ENCODE peak calls at places on chromosomes 16 and 17, in ten cellular contexts. One of them, this sample, is unnamed.

GRCh38 chr17:4173771-4174170 is 30.8 kb downstream of the CYB5D2 start:
- DNase-seq in AG09319: no peak
- DNase-seq in KBM-7: no peak
- DNase-seq in breast epithelium: no peak
- DNase-seq in heart right ventricle: no peak
- DNase-seq in activated T-cell treated with anti-CD3 and anti-CD28 coated beads for 24 hours: no peak
- DNase-seq in T follicular helper cell: no peak
- DNase-seq in AG09309: no peak
- DNase-seq in Caki2: no peak
- DNase-seq in NCI-H526: no peak
- DNase-seq in this sample: no peak

GRCh38 chr17:7167832-7168231 is 11.3 kb downstream of the ASGR1 start:
- DNase-seq in AG09319: no peak
- DNase-seq in KBM-7: no peak
- DNase-seq in breast epithelium: no peak
- DNase-seq in heart right ventricle: no peak
- DNase-seq in activated T-cell treated with anti-CD3 and anti-CD28 coated beads for 24 hours: no peak
- DNase-seq in T follicular helper cell: no peak
- DNase-seq in AG09309: peak; percentile 13
- DNase-seq in Caki2: no peak
- DNase-seq in NCI-H526: no peak
- DNase-seq in this sample: no peak

GRCh38 chr17:62625870-62626200 is 1.6 kb upstream of the MRC2 start:
- DNase-seq in AG09319: no peak
- DNase-seq in KBM-7: no peak
- DNase-seq in breast epithelium: no peak
- DNase-seq in heart right ventricle: no peak
- DNase-seq in activated T-cell treated with anti-CD3 and anti-CD28 coated beads for 24 hours: no peak
- DNase-seq in T follicular helper cell: no peak
- DNase-seq in AG09309: no peak
- DNase-seq in Caki2: no peak
- DNase-seq in NCI-H526: no peak
- DNase-seq in this sample: no peak

GRCh38 chr16:1613728-1614225 is 1.6 kb downstream of the CRAMP1 start:
- DNase-seq in AG09319: no peak
- DNase-seq in KBM-7: no peak
- DNase-seq in breast epithelium: no peak
- DNase-seq in heart right ventricle: peak; percentile 16
- DNase-seq in activated T-cell treated with anti-CD3 and anti-CD28 coated beads for 24 hours: no peak
- DNase-seq in T follicular helper cell: no peak
- DNase-seq in AG09309: no peak
- DNase-seq in Caki2: no peak
- DNase-seq in NCI-H526: no peak
- DNase-seq in this sample: no peak

GRCh38 chr17:74454197-74455024 is 12.0 kb upstream of the CD300A start:
- DNase-seq in AG09319: no peak
- DNase-seq in KBM-7: no peak
- DNase-seq in breast epithelium: no peak
- DNase-seq in heart right ventricle: peak; percentile 94
- DNase-seq in activated T-cell treated with anti-CD3 and anti-CD28 coated beads for 24 hours: peak; percentile 55
- DNase-seq in T follicular helper cell: no peak
- DNase-seq in AG09309: no peak
- DNase-seq in Caki2: peak; percentile 63
- DNase-seq in NCI-H526: peak; percentile 95
- DNase-seq in this sample: peak; percentile 92

GRCh38 chr17:66676421-66676820 is 158.5 kb upstream of the CACNG5 start:
- DNase-seq in AG09319: no peak
- DNase-seq in KBM-7: no peak
- DNase-seq in breast epithelium: peak; percentile 86
- DNase-seq in heart right ventricle: no peak
- DNase-seq in activated T-cell treated with anti-CD3 and anti-CD28 coated beads for 24 hours: no peak
- DNase-seq in T follicular helper cell: no peak
- DNase-seq in AG09309: no peak
- DNase-seq in Caki2: peak; percentile 71
- DNase-seq in NCI-H526: no peak
- DNase-seq in this sample: peak; percentile 82

GRCh38 chr16:88754912-88755744 is 29.9 kb downstream of the PIEZO1 start:
- DNase-seq in AG09319: no peak
- DNase-seq in KBM-7: no peak
- DNase-seq in breast epithelium: no peak
- DNase-seq in heart right ventricle: no peak
- DNase-seq in activated T-cell treated with anti-CD3 and anti-CD28 coated beads for 24 hours: no peak
- DNase-seq in T follicular helper cell: no peak
- DNase-seq in AG09309: peak; percentile 17
- DNase-seq in Caki2: no peak
- DNase-seq in NCI-H526: peak; percentile 68
- DNase-seq in this sample: no peak

GRCh38 chr17:36665417-36665816 is 64.0 kb downstream of the MRM1 start:
- DNase-seq in AG09319: no peak
- DNase-seq in KBM-7: no peak
- DNase-seq in breast epithelium: no peak
- DNase-seq in heart right ventricle: no peak
- DNase-seq in activated T-cell treated with anti-CD3 and anti-CD28 coated beads for 24 hours: no peak
- DNase-seq in T follicular helper cell: no peak
- DNase-seq in AG09309: no peak
- DNase-seq in Caki2: peak; percentile 72
- DNase-seq in NCI-H526: no peak
- DNase-seq in this sample: no peak

GRCh38 chr16:56087636-56088035 is 103.7 kb upstream of the GNAO1 start:
- DNase-seq in AG09319: no peak
- DNase-seq in KBM-7: no peak
- DNase-seq in breast epithelium: no peak
- DNase-seq in heart right ventricle: no peak
- DNase-seq in activated T-cell treated with anti-CD3 and anti-CD28 coated beads for 24 hours: no peak
- DNase-seq in T follicular helper cell: no peak
- DNase-seq in AG09309: no peak
- DNase-seq in Caki2: no peak
- DNase-seq in NCI-H526: no peak
- DNase-seq in this sample: no peak

GRCh38 chr16:61050547-61050946 is 985.7 kb downstream of the CDH8 start:
- DNase-seq in AG09319: no peak
- DNase-seq in KBM-7: no peak
- DNase-seq in breast epithelium: no peak
- DNase-seq in heart right ventricle: no peak
- DNase-seq in activated T-cell treated with anti-CD3 and anti-CD28 coated beads for 24 hours: no peak
- DNase-seq in T follicular helper cell: no peak
- DNase-seq in AG09309: no peak
- DNase-seq in Caki2: no peak
- DNase-seq in NCI-H526: no peak
- DNase-seq in this sample: peak; percentile 32

GRCh38 chr17:31269597-31269996 is 27.4 kb downstream of the OMG start:
- DNase-seq in AG09319: peak; percentile 92
- DNase-seq in KBM-7: no peak
- DNase-seq in breast epithelium: no peak
- DNase-seq in heart right ventricle: peak; percentile 9
- DNase-seq in activated T-cell treated with anti-CD3 and anti-CD28 coated beads for 24 hours: no peak
- DNase-seq in T follicular helper cell: no peak
- DNase-seq in AG09309: peak; percentile 99
- DNase-seq in Caki2: peak; percentile 94
- DNase-seq in NCI-H526: no peak
- DNase-seq in this sample: no peak

GRCh38 chr16:1363501-1364041 is 11.8 kb downstream of the GNPTG start:
- DNase-seq in AG09319: no peak
- DNase-seq in KBM-7: peak; percentile 81
- DNase-seq in breast epithelium: no peak
- DNase-seq in heart right ventricle: no peak
- DNase-seq in activated T-cell treated with anti-CD3 and anti-CD28 coated beads for 24 hours: peak; percentile 56
- DNase-seq in T follicular helper cell: peak; percentile 56
- DNase-seq in AG09309: no peak
- DNase-seq in Caki2: peak; percentile 50
- DNase-seq in NCI-H526: peak; percentile 58
- DNase-seq in this sample: peak; percentile 92

GRCh38 chr17:77446959-77447634 is 306.3 kb downstream of the SEC14L1 start:
- DNase-seq in AG09319: peak; percentile 75
- DNase-seq in KBM-7: no peak
- DNase-seq in breast epithelium: no peak
- DNase-seq in heart right ventricle: no peak
- DNase-seq in activated T-cell treated with anti-CD3 and anti-CD28 coated beads for 24 hours: no peak
- DNase-seq in T follicular helper cell: no peak
- DNase-seq in AG09309: no peak
- DNase-seq in Caki2: no peak
- DNase-seq in NCI-H526: no peak
- DNase-seq in this sample: no peak

GRCh38 chr17:48520631-48521045 is 10.2 kb downstream of the HOXB1 start:
- DNase-seq in AG09319: no peak
- DNase-seq in KBM-7: no peak
- DNase-seq in breast epithelium: no peak
- DNase-seq in heart right ventricle: no peak
- DNase-seq in activated T-cell treated with anti-CD3 and anti-CD28 coated beads for 24 hours: no peak
- DNase-seq in T follicular helper cell: no peak
- DNase-seq in AG09309: no peak
- DNase-seq in Caki2: peak; percentile 50
- DNase-seq in NCI-H526: no peak
- DNase-seq in this sample: no peak

GRCh38 chr16:3735541-3735940 is 18.2 kb upstream of the TRAP1 start:
- DNase-seq in AG09319: no peak
- DNase-seq in KBM-7: no peak
- DNase-seq in breast epithelium: no peak
- DNase-seq in heart right ventricle: no peak
- DNase-seq in activated T-cell treated with anti-CD3 and anti-CD28 coated beads for 24 hours: no peak
- DNase-seq in T follicular helper cell: no peak
- DNase-seq in AG09309: no peak
- DNase-seq in Caki2: no peak
- DNase-seq in NCI-H526: no peak
- DNase-seq in this sample: no peak

GRCh38 chr17:30586818-30587595 is 109.8 kb downstream of the GOSR1 start:
- DNase-seq in AG09319: no peak
- DNase-seq in KBM-7: no peak
- DNase-seq in breast epithelium: no peak
- DNase-seq in heart right ventricle: no peak
- DNase-seq in activated T-cell treated with anti-CD3 and anti-CD28 coated beads for 24 hours: no peak
- DNase-seq in T follicular helper cell: no peak
- DNase-seq in AG09309: peak; percentile 35
- DNase-seq in Caki2: peak; percentile 22
- DNase-seq in NCI-H526: no peak
- DNase-seq in this sample: no peak

GRCh38 chr17:67833134-67833533 is 7.8 kb downstream of the BPTF start:
- DNase-seq in AG09319: no peak
- DNase-seq in KBM-7: no peak
- DNase-seq in breast epithelium: no peak
- DNase-seq in heart right ventricle: no peak
- DNase-seq in activated T-cell treated with anti-CD3 and anti-CD28 coated beads for 24 hours: no peak
- DNase-seq in T follicular helper cell: no peak
- DNase-seq in AG09309: no peak
- DNase-seq in Caki2: no peak
- DNase-seq in NCI-H526: no peak
- DNase-seq in this sample: no peak

GRCh38 chr17:32971171-32971570 is 20.5 kb upstream of the SPACA3 start:
- DNase-seq in AG09319: no peak
- DNase-seq in KBM-7: no peak
- DNase-seq in breast epithelium: no peak
- DNase-seq in heart right ventricle: no peak
- DNase-seq in activated T-cell treated with anti-CD3 and anti-CD28 coated beads for 24 hours: no peak
- DNase-seq in T follicular helper cell: no peak
- DNase-seq in AG09309: peak; percentile 51
- DNase-seq in Caki2: no peak
- DNase-seq in NCI-H526: no peak
- DNase-seq in this sample: peak; percentile 64

GRCh38 chr17:42518046-42518754 is 17.8 kb upstream of the NAGLU start:
- DNase-seq in AG09319: peak; percentile 87
- DNase-seq in KBM-7: peak; percentile 69
- DNase-seq in breast epithelium: peak; percentile 89
- DNase-seq in heart right ventricle: peak; percentile 86
- DNase-seq in activated T-cell treated with anti-CD3 and anti-CD28 coated beads for 24 hours: no peak
- DNase-seq in T follicular helper cell: no peak
- DNase-seq in AG09309: peak; percentile 90
- DNase-seq in Caki2: peak; percentile 83
- DNase-seq in NCI-H526: no peak
- DNase-seq in this sample: no peak

GRCh38 chr17:82018152-82019041 is 4.3 kb downstream of the CENPX start:
- DNase-seq in AG09319: no peak
- DNase-seq in KBM-7: no peak
- DNase-seq in breast epithelium: no peak
- DNase-seq in heart right ventricle: no peak
- DNase-seq in activated T-cell treated with anti-CD3 and anti-CD28 coated beads for 24 hours: no peak
- DNase-seq in T follicular helper cell: no peak
- DNase-seq in AG09309: no peak
- DNase-seq in Caki2: no peak
- DNase-seq in NCI-H526: no peak
- DNase-seq in this sample: no peak

GRCh38 chr17:74565116-74565515 is 2.2 kb downstream of the CD300H start:
- DNase-seq in AG09319: no peak
- DNase-seq in KBM-7: no peak
- DNase-seq in breast epithelium: no peak
- DNase-seq in heart right ventricle: no peak
- DNase-seq in activated T-cell treated with anti-CD3 and anti-CD28 coated beads for 24 hours: no peak
- DNase-seq in T follicular helper cell: no peak
- DNase-seq in AG09309: no peak
- DNase-seq in Caki2: no peak
- DNase-seq in NCI-H526: no peak
- DNase-seq in this sample: no peak

GRCh38 chr16:66520406-66521194 is 29.3 kb downstream of the TK2 start:
- DNase-seq in AG09319: no peak
- DNase-seq in KBM-7: peak; percentile 65
- DNase-seq in breast epithelium: no peak
- DNase-seq in heart right ventricle: peak; percentile 55
- DNase-seq in activated T-cell treated with anti-CD3 and anti-CD28 coated beads for 24 hours: no peak
- DNase-seq in T follicular helper cell: no peak
- DNase-seq in AG09309: no peak
- DNase-seq in Caki2: no peak
- DNase-seq in NCI-H526: no peak
- DNase-seq in this sample: peak; percentile 87

GRCh38 chr16:85086347-85087291 is 25.7 kb downstream of the CIBAR2 start:
- DNase-seq in AG09319: peak; percentile 20
- DNase-seq in KBM-7: peak; percentile 83
- DNase-seq in breast epithelium: peak; percentile 55
- DNase-seq in heart right ventricle: peak; percentile 55
- DNase-seq in activated T-cell treated with anti-CD3 and anti-CD28 coated beads for 24 hours: peak; percentile 70
- DNase-seq in T follicular helper cell: peak; percentile 64
- DNase-seq in AG09309: no peak
- DNase-seq in Caki2: peak; percentile 57
- DNase-seq in NCI-H526: peak; percentile 49
- DNase-seq in this sample: peak; percentile 51

GRCh38 chr17:79812969-79813825 is 16.3 kb upstream of the CBX8 start:
- DNase-seq in AG09319: no peak
- DNase-seq in KBM-7: no peak
- DNase-seq in breast epithelium: no peak
- DNase-seq in heart right ventricle: no peak
- DNase-seq in activated T-cell treated with anti-CD3 and anti-CD28 coated beads for 24 hours: no peak
- DNase-seq in T follicular helper cell: no peak
- DNase-seq in AG09309: no peak
- DNase-seq in Caki2: no peak
- DNase-seq in NCI-H526: peak; percentile 62
- DNase-seq in this sample: peak; percentile 70

GRCh38 chr16:49354101-49354500 is 19.5 kb upstream of the C16orf78 start:
- DNase-seq in AG09319: no peak
- DNase-seq in KBM-7: no peak
- DNase-seq in breast epithelium: no peak
- DNase-seq in heart right ventricle: no peak
- DNase-seq in activated T-cell treated with anti-CD3 and anti-CD28 coated beads for 24 hours: no peak
- DNase-seq in T follicular helper cell: no peak
- DNase-seq in AG09309: no peak
- DNase-seq in Caki2: no peak
- DNase-seq in NCI-H526: no peak
- DNase-seq in this sample: no peak

GRCh38 chr17:4808378-4808767 is 1.4 kb downstream of the PLD2 start:
- DNase-seq in AG09319: no peak
- DNase-seq in KBM-7: no peak
- DNase-seq in breast epithelium: peak; percentile 50
- DNase-seq in heart right ventricle: peak; percentile 74
- DNase-seq in activated T-cell treated with anti-CD3 and anti-CD28 coated beads for 24 hours: no peak
- DNase-seq in T follicular helper cell: no peak
- DNase-seq in AG09309: no peak
- DNase-seq in Caki2: no peak
- DNase-seq in NCI-H526: no peak
- DNase-seq in this sample: no peak

GRCh38 chr16:5451641-5452040 is 354.0 kb upstream of the EEF2KMT start:
- DNase-seq in AG09319: no peak
- DNase-seq in KBM-7: no peak
- DNase-seq in breast epithelium: no peak
- DNase-seq in heart right ventricle: no peak
- DNase-seq in activated T-cell treated with anti-CD3 and anti-CD28 coated beads for 24 hours: no peak
- DNase-seq in T follicular helper cell: no peak
- DNase-seq in AG09309: no peak
- DNase-seq in Caki2: no peak
- DNase-seq in NCI-H526: no peak
- DNase-seq in this sample: no peak

GRCh38 chr17:5588584-5588983 is 4.3 kb upstream of the NLRP1 start:
- DNase-seq in AG09319: no peak
- DNase-seq in KBM-7: no peak
- DNase-seq in breast epithelium: no peak
- DNase-seq in heart right ventricle: no peak
- DNase-seq in activated T-cell treated with anti-CD3 and anti-CD28 coated beads for 24 hours: no peak
- DNase-seq in T follicular helper cell: no peak
- DNase-seq in AG09309: no peak
- DNase-seq in Caki2: no peak
- DNase-seq in NCI-H526: no peak
- DNase-seq in this sample: no peak

This sample was measured in left lung.